ENCODE peak calls at places on chromosomes 4 and X, in four cellular contexts. Z is right lobe of liver, T is Peyer's patch, W is right atrium auricular region. A is an unnamed sample. For H3K4me1, the result is how much of the 10 kb centered on the place peaks cover.

GRCh38 chr4:7547368-7548040 is 112.8 kb upstream of the PSAPL1 start:
- DNase-seq in Z (peak), T (no peak), W (no peak), A (no peak)

GRCh38 chrX:131544218-131544617 is 344 bp downstream of the OR13H1 start:
- DNase-seq in Z (no peak), T (no peak), W (no peak), A (no peak)

GRCh38 chrX:10620121-10620699 is at the start of gene MID1:
- DNase-seq in Z (peak), T (peak), W (peak), A (peak)

GRCh38 chrX:136047969-136048368 is 62.7 kb downstream of the SLC9A6 start:
- DNase-seq in Z (no peak), T (no peak), W (no peak), A (no peak)

GRCh38 chr4:189304179-189304578 is 636.5 kb upstream of the FRG1 start:
- DNase-seq in Z (no peak), T (no peak), W (no peak), A (no peak)

GRCh38 chr4:176270669-176271068 is 1.6 kb upstream of the ASB5 start:
- DNase-seq in Z (no peak), T (no peak), W (no peak), A (no peak)

GRCh38 chrX:86806786-86807185 is 658.5 kb downstream of the DACH2 start:
- DNase-seq in Z (no peak), T (no peak), W (no peak), A (no peak)

GRCh38 chr4:6523251-6523650 is 50.8 kb upstream of the PPP2R2C start:
- DNase-seq in Z (no peak), T (no peak), W (no peak), A (no peak)

DNA sequence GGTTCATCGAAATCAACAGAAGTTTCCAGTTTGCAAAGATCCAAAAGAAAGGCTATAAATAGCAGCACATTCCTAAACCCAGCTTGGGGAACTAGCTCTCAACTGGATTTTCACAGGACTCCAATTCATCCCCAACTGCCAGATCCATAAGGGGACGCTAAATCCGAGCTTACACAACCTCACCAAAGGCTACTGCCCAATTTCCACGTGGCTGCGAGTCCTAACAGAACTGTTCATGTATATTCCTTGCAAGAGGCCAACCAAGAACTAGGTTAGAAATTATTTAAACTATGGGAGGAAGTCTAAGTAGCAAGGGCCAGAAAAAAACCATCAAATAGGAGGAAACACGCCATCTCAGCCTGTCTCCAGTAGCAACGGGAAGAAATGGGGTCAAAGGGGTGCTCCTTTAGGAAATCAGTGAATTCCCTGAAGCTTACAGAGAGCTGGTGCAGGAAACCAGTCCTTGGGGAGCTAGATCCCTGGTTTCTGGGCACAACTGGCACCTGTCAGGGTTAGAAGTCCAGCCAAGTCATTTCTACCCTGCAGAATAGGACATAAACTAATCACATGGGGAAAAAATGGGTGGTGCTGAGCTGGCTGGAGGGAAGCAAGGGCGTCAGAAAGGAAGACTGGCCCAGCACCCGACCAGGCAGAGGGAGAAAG is 20.7 kb downstream of the RELL1 start:
- DNase-seq in Z (no peak), T (peak), W (no peak), A (peak)
- H3K27ac ChIP-seq in Z (peak), T (peak), W (peak), A (peak)

DNA sequence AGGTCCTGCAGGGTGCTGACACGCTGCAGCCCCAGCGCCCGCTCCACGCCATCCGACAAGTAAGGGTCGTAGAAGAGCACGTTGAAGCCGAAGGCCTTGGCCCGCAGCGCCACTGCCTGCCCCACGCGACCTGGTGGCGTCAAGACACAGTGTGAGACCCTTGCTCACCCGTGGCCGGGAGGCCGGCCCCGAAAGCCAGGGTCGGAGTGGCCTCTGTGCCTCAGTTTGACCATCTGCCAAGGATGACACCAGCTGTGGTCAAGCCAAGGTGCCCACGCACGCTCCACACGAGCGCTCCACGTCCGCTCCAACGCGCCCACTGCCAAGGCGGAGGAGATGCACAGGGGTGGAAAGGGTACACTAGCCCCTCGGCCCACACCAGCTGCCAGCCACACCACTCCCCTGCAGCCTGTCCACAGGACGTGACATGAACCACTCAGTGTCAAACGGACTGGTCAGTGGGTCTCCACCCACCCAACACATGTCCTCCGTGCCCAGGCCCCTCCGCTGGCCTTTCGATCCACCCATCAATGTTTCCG is 32.8 kb downstream of the CTBP1 start:
- DNase-seq in Z (no peak), T (no peak), W (no peak), A (no peak)
- H3K4me1 ChIP-seq in Z (under half), T (under half), W (half or more), A (under half)

GRCh38 chr4:118941149-118941548 is 52.5 kb downstream of the SYNPO2 start:
- DNase-seq in Z (no peak), T (no peak), W (peak), A (no peak)

GRCh38 chr4:118947095-118947494 is 58.4 kb downstream of the SYNPO2 start:
- DNase-seq in Z (no peak), T (no peak), W (no peak), A (no peak)

GRCh38 chr4:118939169-118939779 is 50.6 kb downstream of the SYNPO2 start:
- DNase-seq in Z (no peak), T (no peak), W (no peak), A (no peak)

GRCh38 chr4:118941799-118942198 is 53.1 kb downstream of the SYNPO2 start:
- DNase-seq in Z (no peak), T (no peak), W (no peak), A (no peak)

DNA sequence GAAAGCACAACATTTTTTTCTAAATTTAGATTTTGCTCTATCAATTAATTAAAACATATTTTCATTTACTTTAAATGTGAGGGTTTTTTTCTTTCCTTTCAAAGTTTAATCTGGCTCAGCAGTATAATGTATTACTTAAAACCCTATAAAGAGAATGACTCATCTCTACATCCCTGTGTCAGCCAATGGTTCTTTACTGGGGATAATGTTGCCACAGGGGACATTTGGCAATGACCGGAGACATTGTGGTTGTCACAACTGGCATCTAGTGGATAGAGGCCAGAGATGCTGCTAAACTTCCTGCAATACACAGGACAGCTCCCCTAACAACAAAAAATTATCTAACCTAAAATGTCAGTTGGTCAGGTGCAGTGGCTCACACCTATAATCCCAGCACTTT is 53.8 kb downstream of the SYNPO2 start:
- DNase-seq in Z (no peak), T (no peak), W (no peak), A (no peak)
- H3K4me3 ChIP-seq in Z (no peak), T (no peak), W (no peak), A (no peak)

GRCh38 chr4:24472514-24473308 is 111.6 kb downstream of the DHX15 start:
- DNase-seq in Z (peak), T (peak), W (peak), A (peak)
- H3K27ac ChIP-seq in Z (no peak), T (no peak), W (peak), A (peak)

GRCh38 chr4:8860892-8861575 is 10.6 kb downstream of the HMX1 start:
- DNase-seq in Z (no peak), T (no peak), W (no peak), A (no peak)
- H3K4me1 ChIP-seq in Z (under half), T (under half), W (under half), A (under half)

GRCh38 chrX:125170459-125170858 is 149.2 kb upstream of the TEX13C start:
- DNase-seq in Z (no peak), T (no peak), W (no peak), A (no peak)
- H3K4me3 ChIP-seq in Z (no peak), T (no peak), W (no peak), A (no peak)

GRCh38 chrX:46713672-46714487 is 45.0 kb downstream of the SLC9A7 start:
- DNase-seq in Z (no peak), T (no peak), W (no peak), A (no peak)
- H3K27ac ChIP-seq in Z (no peak), T (no peak), W (no peak), A (no peak)

DNA sequence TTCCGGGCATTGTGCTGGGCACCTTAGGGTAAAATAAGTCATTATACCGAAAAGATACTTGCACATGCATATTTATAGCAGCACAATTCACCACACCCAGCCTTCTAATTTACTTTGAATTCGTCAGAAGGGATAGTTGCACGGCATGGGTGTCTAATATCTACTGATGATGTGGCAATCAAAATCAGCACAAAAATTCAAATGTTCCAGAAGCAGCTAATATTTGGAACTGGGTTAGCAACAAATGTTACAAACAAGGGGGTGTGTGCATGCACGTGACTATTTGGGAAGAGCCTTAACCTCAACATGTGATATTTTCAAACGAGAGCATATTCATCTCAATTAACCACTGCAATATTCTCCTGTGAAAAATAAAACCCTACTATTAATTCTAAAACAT is 79.7 kb upstream of the PRSS48 start:
- DNase-seq in Z (no peak), T (peak), W (peak), A (no peak)
- H3K4me1 ChIP-seq in Z (under half), T (under half), W (half or more), A (under half)

GRCh38 chr4:3877236-3877635 is 111.1 kb downstream of the ADRA2C start:
- DNase-seq in Z (no peak), T (no peak), W (no peak), A (no peak)

GRCh38 chr4:3877868-3878267 is 111.7 kb downstream of the ADRA2C start:
- DNase-seq in Z (no peak), T (no peak), W (no peak), A (no peak)

GRCh38 chr4:3878678-3879077 is 112.5 kb downstream of the ADRA2C start:
- DNase-seq in Z (no peak), T (no peak), W (no peak), A (no peak)

GRCh38 chr4:3879681-3880594 is 113.8 kb downstream of the ADRA2C start:
- DNase-seq in Z (no peak), T (peak), W (no peak), A (no peak)

DNA sequence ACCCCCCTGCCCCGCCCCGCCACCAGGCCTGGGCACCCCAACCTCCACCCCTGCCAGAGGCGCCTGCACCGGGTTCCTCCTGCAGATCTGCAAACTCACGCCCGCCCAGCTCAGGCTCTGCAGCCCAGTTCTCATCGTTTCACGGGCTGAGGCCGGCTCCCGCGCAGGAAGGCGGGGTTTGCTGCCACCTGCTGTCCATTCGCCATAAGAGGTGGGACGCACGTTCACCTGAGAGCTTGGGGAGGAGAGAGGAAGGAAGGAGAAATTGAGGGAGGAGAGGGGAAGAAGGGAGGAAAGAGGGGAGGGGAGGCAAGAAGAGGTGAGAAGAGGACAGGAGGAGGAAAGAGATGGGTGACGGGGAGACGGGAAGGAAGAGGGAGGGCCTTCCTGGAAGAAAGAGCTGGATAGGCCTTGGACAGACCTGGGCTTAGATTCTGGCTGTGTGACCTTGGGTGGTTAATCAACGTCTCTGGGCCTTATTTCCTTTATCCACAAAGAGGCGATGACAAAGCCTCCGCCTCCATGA is 114.5 kb downstream of the ADRA2C start:
- DNase-seq in Z (peak), T (peak), W (no peak), A (peak)
- H3K4me3 ChIP-seq in Z (no peak), T (no peak), W (no peak), A (no peak)

A was measured in right cardiac atrium.